ENCODE peak calls at places on chromosomes 2 and 18, in ten cellular contexts. O, H, W, E, L, C, Q, T, U and S are unnamed samples.
A peak's percentile ranks its signal among the peaks of the same experiment; 100 is the strongest.

GRCh38 chr18:25187582-25188291 is 164.2 kb downstream of the ZNF521 start:
- DNase-seq in L (no peak), T (no peak), E (no peak), U (no peak), H (no peak), Q (no peak), C (no peak), W (no peak), O (no peak), S (no peak)

GRCh38 chr2:20241973-20242726 is 17.2 kb upstream of the SDC1 start:
- DNase-seq in W (no peak), O (no peak), H (no peak), C (no peak), U (peak; percentile 28), T (no peak), Q (peak; percentile 47), L (peak; percentile 77), E (no peak), S (peak; percentile 29)

GRCh38 chr18:5707586-5707985 is 163.8 kb upstream of the EPB41L3 start:
- DNase-seq in U (no peak), H (no peak), L (no peak), W (no peak), Q (no peak), O (no peak), E (no peak), C (no peak), T (no peak), S (no peak)

GRCh38 chr2:25960920-25961319 is 21.4 kb downstream of the KIF3C start:
- DNase-seq in H (no peak), T (no peak), O (no peak), L (no peak), E (peak; percentile 45), C (no peak), U (no peak), Q (peak; percentile 28), W (no peak), S (peak; percentile 24)

GRCh38 chr2:225797394-225797793 is 397.9 kb downstream of the NYAP2 start:
- DNase-seq in W (no peak), O (no peak), L (no peak), T (no peak), C (no peak), E (peak; percentile 5), U (no peak), Q (no peak), H (no peak), S (no peak)

GRCh38 chr18:26703170-26703933 is 155.0 kb upstream of the KCTD1 start:
- DNase-seq in E (no peak), U (no peak), C (no peak), O (no peak), W (no peak), L (no peak), H (no peak), Q (no peak), T (no peak), S (no peak)

GRCh38 chr18:79197531-79197930 is 128.3 kb downstream of the ATP9B start:
- DNase-seq in W (no peak), L (no peak), E (no peak), C (peak; percentile 73), U (no peak), O (no peak), T (no peak), H (no peak), Q (no peak), S (no peak)

GRCh38 chr2:8853406-8853805 is 16.0 kb upstream of the KIDINS220 start:
- DNase-seq in E (no peak), T (no peak), C (no peak), W (no peak), H (no peak), U (no peak), L (no peak), Q (no peak), O (no peak), S (no peak)

GRCh38 chr2:181203412-181203811 is 223.0 kb downstream of the UBE2E3 start:
- DNase-seq in W (no peak), L (no peak), T (peak; percentile 53), U (no peak), E (peak; percentile 95), H (peak; percentile 30), O (no peak), C (no peak), Q (no peak), S (peak; percentile 67)

GRCh38 chr2:203648273-203648672 is 58.2 kb upstream of the CD28 start:
- DNase-seq in C (no peak), U (no peak), L (no peak), O (no peak), Q (no peak), E (no peak), T (peak; percentile 70), W (no peak), H (no peak), S (no peak)

GRCh38 chr2:105320651-105321215 is 8.8 kb downstream of the TGFBRAP1 start:
- DNase-seq in L (no peak), T (no peak), H (no peak), C (no peak), O (no peak), Q (no peak), E (peak; percentile 11), W (no peak), U (no peak), S (no peak)

GRCh38 chr2:74440378-74441110 is 1.2 kb downstream of the RTKN start:
- DNase-seq in L (peak; percentile 98), U (peak; percentile 91), T (peak; percentile 96), O (peak; percentile 95), C (peak; percentile 58), W (peak; percentile 93), E (peak; percentile 87), Q (peak; percentile 91), H (peak; percentile 99), S (peak; percentile 98)

GRCh38 chr2:120735750-120736170 is at the start of gene GLI2:
- DNase-seq in Q (peak; percentile 84), O (peak; percentile 93), E (peak; percentile 89), T (peak; percentile 95), H (peak; percentile 77), L (peak; percentile 74), C (no peak), U (peak; percentile 86), W (peak; percentile 85), S (peak; percentile 89)

GRCh38 chr2:190927257-190927656 is 46.6 kb downstream of the GLS start:
- DNase-seq in C (no peak), L (no peak), O (no peak), W (no peak), H (peak; percentile 9), Q (no peak), E (peak; percentile 79), U (no peak), T (peak; percentile 78), S (no peak)

GRCh38 chr2:99880148-99880983 is 262.0 kb downstream of the AFF3 start:
- DNase-seq in E (peak; percentile 95), T (peak; percentile 83), Q (no peak), C (no peak), H (peak; percentile 60), U (no peak), L (no peak), O (peak; percentile 33), W (no peak), S (peak; percentile 76)

GRCh38 chr18:35618703-35619102 is 37.2 kb downstream of the GALNT1 start:
- DNase-seq in H (no peak), Q (no peak), T (peak; percentile 5), E (peak; percentile 23), C (no peak), O (peak; percentile 15), W (no peak), L (no peak), U (no peak), S (peak; percentile 19)

GRCh38 chr2:230906471-230907230 is 18.4 kb downstream of the GPR55 start:
- DNase-seq in Q (no peak), O (peak; percentile 28), H (no peak), U (no peak), T (no peak), E (no peak), C (no peak), L (no peak), W (peak; percentile 22), S (no peak)

GRCh38 chr2:86809481-86810121 is 18.9 kb upstream of the CD8A start:
- DNase-seq in Q (no peak), C (no peak), H (no peak), L (no peak), T (no peak), O (no peak), U (no peak), E (no peak), W (no peak), S (no peak)